ENCODE peak calls at places on chromosome 17, in four cellular contexts. S, F, M and W are unnamed samples.

GRCh38 chr17:72117748-72118587 is 2.9 kb upstream of the SOX9 start:
- DNase-seq in S (peak; percentile 36), F (no peak), M (no peak), W (no peak)

GRCh38 chr17:66548158-66548557 is 245.7 kb downstream of the PRKCA start:
- DNase-seq in M (no peak), S (no peak), F (no peak), W (no peak)

GRCh38 chr17:31788956-31789355 is 70.1 kb downstream of the COPRS start:
- DNase-seq in M (no peak), S (no peak), F (peak; percentile 24), W (no peak)

GRCh38 chr17:68460715-68461114 is 3.4 kb upstream of the WIPI1 start:
- DNase-seq in S (no peak), M (no peak), F (no peak), W (no peak)

GRCh38 chr17:47733047-47733413 is at the start of gene TBX21:
- DNase-seq in F (no peak), M (peak; percentile 88), S (peak; percentile 61), W (no peak)

GRCh38 chr17:45228985-45229517 is 7.4 kb downstream of the FMNL1 start:
- DNase-seq in M (peak; percentile 58), S (no peak), F (peak; percentile 86), W (peak; percentile 79)

GRCh38 chr17:66351053-66351452 is 48.6 kb downstream of the PRKCA start:
- DNase-seq in S (no peak), M (peak; percentile 80), F (no peak), W (no peak)

GRCh38 chr17:45325810-45326209 is 9.0 kb upstream of the MAP3K14 start:
- DNase-seq in F (no peak), M (no peak), S (no peak), W (no peak)

GRCh38 chr17:65559802-65560627 is 1.4 kb downstream of the AXIN2 start:
- DNase-seq in M (no peak), S (peak; percentile 49), F (no peak), W (no peak)

GRCh38 chr17:65297384-65297783 is 160.2 kb downstream of the RGS9 start:
- DNase-seq in S (no peak), M (no peak), F (no peak), W (no peak)

GRCh38 chr17:69336580-69336979 is 9.6 kb upstream of the ABCA5 start:
- DNase-seq in F (no peak), M (no peak), S (no peak), W (no peak)

GRCh38 chr17:78168906-78169793 is 769 bp downstream of the SYNGR2 start:
- DNase-seq in M (peak; percentile 76), S (peak; percentile 39), F (no peak), W (no peak)

GRCh38 chr17:59521465-59522126 is 43.8 kb upstream of the DHX40 start:
- DNase-seq in F (peak; percentile 21), S (peak; percentile 75), M (peak; percentile 58), W (no peak)

GRCh38 chr17:65013613-65014391 is 42.7 kb downstream of the GNA13 start:
- DNase-seq in F (peak; percentile 68), M (no peak), S (no peak), W (peak; percentile 41)

GRCh38 chr17:70483624-70484023 is 314.3 kb downstream of the KCNJ2 start:
- DNase-seq in F (no peak), S (no peak), M (no peak), W (no peak)

GRCh38 chr17:42673266-42673884 is 3.4 kb downstream of the PLEKHH3 start:
- DNase-seq in F (no peak), S (no peak), M (no peak), W (no peak)

GRCh38 chr17:81002409-81003361 is 11.0 kb downstream of the CHMP6 start:
- DNase-seq in F (no peak), M (peak; percentile 59), S (no peak), W (no peak)

GRCh38 chr17:2064147-2064489 is 9.2 kb downstream of the HIC1 start:
- DNase-seq in M (no peak), F (no peak), S (no peak), W (no peak)

GRCh38 chr17:2064511-2064910 is 9.6 kb downstream of the HIC1 start:
- DNase-seq in S (no peak), F (no peak), M (no peak), W (no peak)

GRCh38 chr17:2063306-2064146 is 8.6 kb downstream of the HIC1 start:
- DNase-seq in M (no peak), S (no peak), F (no peak), W (no peak)

GRCh38 chr17:2067048-2067452 is 12.1 kb downstream of the HIC1 start:
- DNase-seq in F (no peak), S (no peak), M (no peak), W (no peak)

DNA sequence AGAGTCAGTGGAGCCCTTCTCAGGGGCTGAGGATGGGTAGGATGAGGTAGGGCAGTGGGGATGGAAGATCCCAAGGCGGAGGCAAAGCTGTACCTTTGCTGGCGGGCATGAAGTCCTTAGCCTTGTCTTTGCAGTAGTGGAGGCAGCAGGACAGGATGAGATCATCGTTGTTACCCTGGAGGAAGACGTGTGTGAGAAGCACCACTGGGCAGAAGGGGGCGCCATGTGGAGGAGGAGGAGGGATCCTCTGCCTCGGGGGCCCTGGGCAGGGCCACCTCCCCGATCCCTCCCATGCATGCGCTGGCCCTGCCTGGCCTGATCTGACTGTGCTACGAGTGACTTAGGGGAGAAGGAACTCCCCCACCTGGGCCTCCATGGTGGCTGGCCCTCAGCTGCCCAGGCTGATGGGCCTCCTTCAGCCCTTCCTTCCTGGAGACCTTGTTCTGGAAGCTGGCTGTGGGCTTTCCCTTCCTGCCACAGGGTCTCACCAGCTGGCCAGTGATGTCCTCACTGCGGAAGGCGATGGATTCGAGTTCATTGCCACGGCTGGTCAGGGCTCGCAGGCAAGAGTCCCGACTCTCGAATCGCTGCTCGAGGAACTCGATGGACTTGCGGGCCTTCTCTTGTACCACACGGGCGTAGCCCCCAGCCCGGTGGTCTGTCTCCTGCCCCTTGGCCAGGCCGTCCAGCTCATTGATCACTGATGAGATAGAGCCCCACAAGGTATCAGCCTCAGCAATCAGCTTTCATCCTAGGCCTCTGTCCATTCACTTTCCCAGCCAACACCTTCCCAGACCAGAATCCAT is 10.3 kb downstream of the HIC1 start:
- DNase-seq in F (no peak), M (no peak), S (peak; percentile 60), W (no peak)
- TF ChIP-seq CTCF in F (peak; percentile 37), M (no peak), S (peak; percentile 40), W (peak; percentile 57)

DNA sequence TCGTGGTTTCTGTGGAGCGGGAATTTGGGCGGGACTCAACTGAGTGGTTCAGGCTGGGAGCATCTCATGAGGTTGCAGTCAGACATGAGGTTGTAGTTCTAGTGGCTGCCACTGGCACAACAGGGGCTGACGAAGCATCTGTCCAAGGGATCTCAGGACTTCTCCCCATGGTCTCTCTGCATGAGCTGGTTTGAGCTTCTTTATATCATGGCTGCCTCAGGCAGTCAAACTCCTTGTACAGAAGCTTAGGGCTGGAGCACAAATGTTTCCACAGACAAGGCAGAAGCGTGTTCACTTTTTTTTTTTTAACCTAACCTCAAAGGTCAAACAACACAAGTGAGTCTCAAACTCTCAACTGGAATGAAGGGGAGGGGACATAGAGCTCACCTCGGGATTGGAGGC is 243.3 kb downstream of the MSI2 start:
- DNase-seq in F (no peak), M (no peak), S (no peak), W (no peak)
- TF ChIP-seq CTCF in F (no peak), M (no peak), S (no peak), W (no peak)

GRCh38 chr17:29565643-29566472 is 979 bp downstream of the ABHD15 start:
- DNase-seq in S (no peak), M (peak; percentile 59), F (no peak), W (no peak)
- TF ChIP-seq CTCF in S (no peak), M (peak; percentile 43), F (peak; percentile 29), W (no peak)

GRCh38 chr17:50627782-50628601 is 6.7 kb upstream of the ABCC3 start:
- DNase-seq in M (peak; percentile 83), S (peak; percentile 25), F (no peak), W (no peak)
- TF ChIP-seq CTCF in M (no peak), S (no peak), F (no peak), W (no peak)

DNA sequence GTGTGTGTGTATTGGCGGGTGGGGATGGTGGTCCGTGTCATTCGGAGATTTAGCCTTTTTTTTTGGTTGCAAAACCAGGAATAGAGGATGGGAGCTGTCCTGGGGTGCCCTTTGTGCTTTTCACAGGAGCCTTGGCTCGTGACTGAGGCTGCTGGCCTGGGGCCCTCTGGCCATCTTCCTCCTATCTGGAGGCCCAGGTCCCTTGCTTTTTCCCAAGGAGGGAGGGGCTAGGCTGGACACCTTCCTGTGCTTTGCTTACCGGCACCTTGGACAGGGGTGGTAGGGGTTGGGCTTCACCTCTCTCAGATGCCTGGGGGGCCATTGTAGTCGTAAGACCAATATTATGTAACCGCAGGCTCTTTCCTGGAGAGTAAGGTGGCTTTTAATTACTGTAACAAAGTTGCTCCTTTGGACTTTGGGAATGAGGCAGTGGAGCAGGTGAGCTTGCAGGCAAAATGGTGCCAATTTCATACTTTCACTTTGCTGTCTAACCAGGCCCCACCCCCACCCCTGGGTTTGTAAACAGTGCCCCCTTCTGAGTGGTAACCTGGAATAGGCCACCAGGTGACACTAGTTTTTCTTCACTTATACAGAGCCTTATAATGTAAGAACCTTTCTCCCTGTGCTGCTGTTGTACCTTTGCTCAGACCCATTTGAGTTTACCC is 1.2 kb downstream of the DYNLL2 start:
- DNase-seq in F (no peak), M (peak; percentile 48), S (peak; percentile 13), W (no peak)
- TF ChIP-seq CTCF in F (peak; percentile 14), M (no peak), S (no peak), W (no peak)

DNA sequence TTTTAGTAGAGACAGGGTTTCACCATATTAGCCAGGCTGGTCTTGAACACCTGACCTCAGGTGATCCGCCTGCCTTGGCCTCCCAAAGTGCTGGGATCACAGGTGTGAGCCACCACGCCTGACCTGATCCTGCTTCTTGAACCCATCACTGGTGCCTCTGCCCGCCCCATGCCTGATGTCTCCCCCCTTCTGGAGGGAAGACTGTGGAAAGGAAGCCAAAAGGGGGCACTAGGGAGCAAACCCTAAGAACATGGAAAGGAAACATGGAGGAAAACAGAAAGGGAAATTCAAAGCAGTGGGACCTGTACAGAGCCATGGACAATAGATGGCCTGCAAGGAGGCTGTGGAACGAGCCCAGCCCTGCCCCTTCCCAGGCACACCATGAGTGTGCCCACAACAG is 31.1 kb upstream of the FASN start:
- DNase-seq in S (no peak), F (no peak), M (no peak), W (no peak)
- TF ChIP-seq CTCF in S (no peak), F (peak; percentile 22), M (peak; percentile 20), W (no peak)

GRCh38 chr17:28684963-28685362 is 23.0 kb downstream of the SUPT6H start:
- DNase-seq in F (no peak), M (no peak), S (no peak), W (peak; percentile 22)
- TF ChIP-seq CTCF in F (peak; percentile 9), M (no peak), S (no peak), W (no peak)

GRCh38 chr17:39579318-39580081 is 28.2 kb downstream of the NEUROD2 start:
- DNase-seq in M (peak; percentile 52), F (no peak), S (no peak), W (no peak)
- TF ChIP-seq CTCF in M (no peak), F (no peak), S (no peak), W (no peak)

DNA sequence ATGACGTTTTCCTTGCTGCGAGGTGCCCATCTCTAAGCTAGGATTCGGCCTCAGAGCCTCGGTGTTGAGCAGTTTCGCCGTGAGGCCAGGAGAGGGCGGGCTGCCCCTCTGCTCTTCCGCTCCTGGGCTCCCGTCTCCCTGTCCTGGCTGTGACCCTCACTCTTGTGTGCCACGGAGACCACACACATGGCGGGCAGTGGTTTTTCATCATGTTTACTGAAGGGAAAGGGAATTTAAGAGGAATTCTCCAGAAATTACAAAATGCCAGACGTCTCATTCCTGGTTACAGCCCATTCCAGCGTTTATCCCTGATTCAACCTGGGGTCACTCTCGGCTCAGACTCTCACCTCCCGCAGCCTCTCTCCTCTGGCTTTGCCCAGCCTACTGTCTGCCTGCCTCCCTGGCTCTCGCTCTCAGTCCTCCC is 96.8 kb upstream of the ELAC2 start:
- DNase-seq in F (peak; percentile 24), S (peak; percentile 57), M (no peak), W (peak; percentile 36)
- TF ChIP-seq CTCF in F (peak; percentile 92), S (peak; percentile 63), M (no peak), W (peak; percentile 96)